ENCODE peak calls at places on chromosomes 16 and 17, in ten cellular contexts. J, G, T, R, Z, P, X, C, U and Q are unnamed samples.

GRCh38 chr16:28033870-28034269 is 29.6 kb downstream of the GSG1L start:
- DNase-seq in Z (no peak), P (no peak), G (no peak), U (no peak), C (no peak), J (no peak), T (no peak), R (no peak), X (no peak), Q (no peak)

GRCh38 chr17:78130439-78131101 is at the start of gene TMC8:
- DNase-seq in T (no peak), Z (no peak), C (peak), X (no peak), U (peak), G (no peak), J (no peak), R (no peak), P (peak), Q (no peak)

GRCh38 chr16:30180741-30181140 is 2.7 kb upstream of the CORO1A start:
- DNase-seq in J (no peak), G (no peak), T (no peak), P (no peak), U (no peak), C (no peak), R (no peak), X (no peak), Z (no peak), Q (no peak)

GRCh38 chr16:684067-684794 is at the start of gene JMJD8:
- DNase-seq in J (peak), R (peak), C (peak), U (peak), X (peak), G (peak), Z (peak), P (peak), T (peak), Q (peak)

GRCh38 chr17:39744075-39744835 is 6.5 kb downstream of the GRB7 start:
- DNase-seq in G (no peak), Z (no peak), U (no peak), P (no peak), J (no peak), X (no peak), R (no peak), C (no peak), T (no peak), Q (no peak)

GRCh38 chr17:75371339-75371738 is 34.1 kb downstream of the GRB2 start:
- DNase-seq in Z (no peak), U (no peak), T (no peak), P (no peak), C (no peak), R (no peak), X (no peak), J (no peak), G (no peak), Q (no peak)

GRCh38 chr16:61829631-61830030 is 206.6 kb downstream of the CDH8 start:
- DNase-seq in P (no peak), T (no peak), U (no peak), X (no peak), G (no peak), C (no peak), J (no peak), R (peak), Z (no peak), Q (no peak)

GRCh38 chr17:72687941-72688340 is 404.5 kb downstream of the SLC39A11 start:
- DNase-seq in R (no peak), J (no peak), U (no peak), P (no peak), T (no peak), G (no peak), X (no peak), Z (no peak), C (no peak), Q (no peak)

GRCh38 chr16:86410529-86410928 is 99.8 kb upstream of the FOXF1 start:
- DNase-seq in T (no peak), U (no peak), G (no peak), C (no peak), R (no peak), X (no peak), J (no peak), Z (no peak), P (no peak), Q (no peak)

GRCh38 chr16:87297918-87298631 is 19.1 kb downstream of the C16orf95 start:
- DNase-seq in C (peak), U (peak), Z (no peak), R (no peak), X (peak), P (no peak), T (peak), J (no peak), G (no peak), Q (no peak)

GRCh38 chr17:38868095-38868967 is 1.5 kb upstream of the LASP1 start:
- DNase-seq in T (peak), R (peak), J (peak), P (peak), C (no peak), U (no peak), X (peak), Z (no peak), G (peak), Q (peak)

GRCh38 chr16:2096853-2097620 is 38.7 kb downstream of the PKD1 start:
- DNase-seq in X (no peak), Z (no peak), G (no peak), C (no peak), T (no peak), U (no peak), R (no peak), P (no peak), J (no peak), Q (no peak)

GRCh38 chr16:66662445-66663194 is 33.9 kb downstream of the CMTM4 start:
- DNase-seq in C (no peak), R (peak), T (peak), U (no peak), X (no peak), Z (no peak), G (peak), J (no peak), P (no peak), Q (no peak)

GRCh38 chr17:69523252-69523861 is 108.9 kb downstream of the MAP2K6 start:
- DNase-seq in P (no peak), Z (no peak), X (peak), J (peak), U (peak), C (no peak), R (peak), G (peak), T (peak), Q (no peak)

GRCh38 chr17:1056761-1057160 is 59.8 kb downstream of the TIMM22 start:
- DNase-seq in X (no peak), R (no peak), C (no peak), P (no peak), T (no peak), U (no peak), Z (no peak), J (no peak), G (no peak), Q (no peak)

GRCh38 chr16:56866955-56867830 is 2.2 kb downstream of the SLC12A3 start:
- DNase-seq in X (peak), C (peak), P (no peak), J (peak), T (peak), G (peak), U (no peak), Z (no peak), R (peak), Q (no peak)
- TF ChIP-seq CTCF in X (peak), C (peak), P (peak), J (peak), T (peak), G (peak), U (peak), Z (peak), R (peak), Q (peak)

GRCh38 chr16:80614908-80615696 is 74.3 kb downstream of the DYNLRB2 start:
- DNase-seq in J (no peak), X (no peak), U (no peak), Z (no peak), P (no peak), T (peak), C (no peak), R (peak), G (peak), Q (no peak)
- TF ChIP-seq CTCF in J (no peak), X (no peak), U (no peak), Z (no peak), P (no peak), T (peak), C (no peak), R (peak), G (peak), Q (no peak)

GRCh38 chr16:67927131-67927941 is 4.3 kb downstream of the CTRL start:
- DNase-seq in J (no peak), U (no peak), R (no peak), C (no peak), P (no peak), Z (no peak), T (no peak), G (no peak), X (no peak), Q (no peak)

GRCh38 chr16:67928561-67929364 is 2.9 kb downstream of the CTRL start:
- DNase-seq in R (peak), Z (no peak), G (peak), T (peak), U (peak), X (peak), P (peak), J (peak), C (peak), Q (peak)

GRCh38 chr16:67924140-67924906 is 7.3 kb downstream of the CTRL start:
- DNase-seq in T (no peak), X (no peak), G (no peak), Z (no peak), J (no peak), U (no peak), P (no peak), C (no peak), R (no peak), Q (no peak)

GRCh38 chr16:67928147-67928546 is 3.5 kb downstream of the CTRL start:
- DNase-seq in X (no peak), U (no peak), G (no peak), C (no peak), T (no peak), J (no peak), Z (no peak), R (no peak), P (no peak), Q (no peak)

GRCh38 chr16:67926181-67926742 is 5.4 kb downstream of the CTRL start:
- DNase-seq in R (peak), X (no peak), Z (no peak), T (peak), P (no peak), G (no peak), J (peak), C (no peak), U (no peak), Q (peak)
- TF ChIP-seq CTCF in R (peak), X (no peak), Z (no peak), T (peak), P (no peak), G (no peak), J (no peak), C (no peak), U (peak), Q (peak)

GRCh38 chr17:15886804-15887203 is 58.1 kb upstream of the ADORA2B start:
- DNase-seq in J (no peak), X (no peak), C (no peak), P (no peak), R (no peak), Z (no peak), U (no peak), G (no peak), T (no peak), Q (no peak)
- TF ChIP-seq CTCF in J (no peak), X (no peak), C (no peak), P (no peak), R (no peak), Z (no peak), U (no peak), G (no peak), T (no peak), Q (no peak)

GRCh38 chr17:55543709-55544108 is 32.5 kb upstream of the SMIM36 start:
- DNase-seq in Z (no peak), G (no peak), T (no peak), C (no peak), X (no peak), R (no peak), J (no peak), U (no peak), P (no peak), Q (no peak)

GRCh38 chr17:55545765-55546164 is 34.5 kb upstream of the SMIM36 start:
- DNase-seq in G (no peak), R (no peak), U (no peak), X (no peak), J (no peak), C (no peak), P (no peak), Z (no peak), T (no peak), Q (no peak)

GRCh38 chr17:55547027-55547670 is 35.9 kb upstream of the SMIM36 start:
- DNase-seq in U (no peak), R (no peak), X (no peak), P (no peak), J (no peak), Z (no peak), G (peak), C (no peak), T (no peak), Q (no peak)

GRCh38 chr17:55546481-55546880 is 35.2 kb upstream of the SMIM36 start:
- DNase-seq in Z (no peak), R (no peak), J (no peak), C (no peak), P (no peak), G (no peak), T (no peak), X (no peak), U (no peak), Q (no peak)

GRCh38 chr17:55549140-55549539 is 37.9 kb upstream of the SMIM36 start:
- DNase-seq in G (peak), T (peak), J (no peak), P (no peak), C (no peak), X (no peak), Z (no peak), R (peak), U (no peak), Q (no peak)
- TF ChIP-seq CTCF in G (peak), T (peak), J (no peak), P (no peak), C (no peak), X (peak), Z (no peak), R (peak), U (peak), Q (no peak)

DNA sequence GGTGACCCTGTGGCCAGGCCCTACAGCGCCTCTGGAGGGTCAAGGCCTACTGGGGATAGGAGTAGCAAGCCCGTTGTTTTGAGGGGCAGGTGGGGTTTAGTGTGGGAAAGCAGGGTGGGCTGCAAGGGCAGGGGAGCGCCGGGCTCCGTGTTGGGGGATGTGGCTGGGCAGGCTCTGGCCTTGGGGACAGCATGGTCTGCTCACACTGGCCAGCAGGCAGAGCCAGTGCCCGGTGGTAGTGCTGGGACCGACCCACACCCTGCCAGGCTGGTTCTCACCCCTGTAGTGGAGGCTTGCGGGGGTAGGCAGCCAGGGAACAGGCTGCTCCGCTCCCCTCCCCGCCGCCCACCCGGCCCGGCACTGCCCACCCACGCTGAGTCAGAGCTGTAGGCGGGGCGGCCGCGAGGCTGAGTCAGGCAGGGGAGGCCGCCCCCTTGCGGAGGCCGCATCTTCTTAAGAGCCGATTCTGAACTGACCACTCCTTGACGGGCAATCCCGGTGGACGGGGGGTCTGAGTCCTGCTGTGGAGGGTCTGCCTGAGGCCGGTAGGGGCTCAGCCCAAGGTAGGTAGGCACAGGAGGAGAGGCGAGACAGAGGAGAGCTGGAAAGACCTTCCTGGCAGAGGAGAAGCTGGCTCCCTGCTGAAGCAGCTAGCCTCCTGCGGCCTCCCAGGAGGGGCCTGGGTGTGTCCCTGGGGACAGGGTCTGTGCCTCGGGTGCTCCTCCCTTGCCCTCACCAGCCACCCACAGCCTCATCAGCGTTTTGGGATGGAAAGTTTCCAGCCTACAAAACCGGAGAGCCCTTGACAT is 62.4 kb downstream of the BAIAP2 start:
- DNase-seq in G (peak), T (peak), Z (peak), X (peak), P (peak), C (peak), U (peak), R (peak), J (peak), Q (peak)
- TF ChIP-seq CTCF in G (peak), T (peak), Z (peak), X (peak), P (peak), C (peak), U (peak), R (peak), J (peak), Q (peak)

GRCh38 chr16:6573577-6573976 is 759.1 kb upstream of the RBFOX1 start:
- DNase-seq in R (no peak), P (no peak), T (no peak), X (peak), Z (no peak), G (no peak), J (no peak), C (no peak), U (peak), Q (no peak)
- TF ChIP-seq CTCF in R (no peak), P (no peak), T (no peak), X (no peak), Z (no peak), G (no peak), J (no peak), C (no peak), U (peak), Q (no peak)